ENCODE peak calls at places on chromosomes 1 and 21, in six cellular contexts. One of them, this sample, is unnamed.

GRCh38 chr1:151887028-151887427 is 22.3 kb downstream of the THEM4 start:
- DNase-seq in GM06990: no peak
- DNase-seq in right atrium auricular region: no peak
- DNase-seq in stomach: no peak
- DNase-seq in heart left ventricle: no peak
- DNase-seq in colonic mucosa: no peak
- DNase-seq in this sample: peak

GRCh38 chr1:233621923-233622322 is 8.0 kb downstream of the KCNK1 start:
- DNase-seq in GM06990: no peak
- DNase-seq in right atrium auricular region: no peak
- DNase-seq in stomach: no peak
- DNase-seq in heart left ventricle: no peak
- DNase-seq in colonic mucosa: no peak
- DNase-seq in this sample: no peak

GRCh38 chr1:70745199-70745598 is 302.4 kb downstream of the PTGER3 start:
- DNase-seq in GM06990: no peak
- DNase-seq in right atrium auricular region: no peak
- DNase-seq in stomach: no peak
- DNase-seq in heart left ventricle: no peak
- DNase-seq in colonic mucosa: no peak
- DNase-seq in this sample: no peak

GRCh38 chr1:3889952-3890351 is 10.1 kb downstream of the C1orf174 start:
- DNase-seq in GM06990: no peak
- DNase-seq in right atrium auricular region: no peak
- DNase-seq in stomach: no peak
- DNase-seq in heart left ventricle: no peak
- DNase-seq in colonic mucosa: no peak
- DNase-seq in this sample: no peak

GRCh38 chr1:188489336-188490112 is 1660.8 kb downstream of the PLA2G4A start:
- DNase-seq in GM06990: no peak
- DNase-seq in right atrium auricular region: no peak
- DNase-seq in stomach: no peak
- DNase-seq in heart left ventricle: no peak
- DNase-seq in colonic mucosa: no peak
- DNase-seq in this sample: peak

GRCh38 chr1:185144233-185144632 is 12.5 kb downstream of the TRMT1L start:
- DNase-seq in GM06990: no peak
- DNase-seq in right atrium auricular region: no peak
- DNase-seq in stomach: no peak
- DNase-seq in heart left ventricle: no peak
- DNase-seq in colonic mucosa: no peak
- DNase-seq in this sample: peak

GRCh38 chr21:17441370-17441769 is 71.5 kb upstream of the CXADR start:
- DNase-seq in GM06990: no peak
- DNase-seq in right atrium auricular region: no peak
- DNase-seq in stomach: peak
- DNase-seq in heart left ventricle: no peak
- DNase-seq in colonic mucosa: peak
- DNase-seq in this sample: peak

GRCh38 chr1:116910379-116911165 is 856 bp downstream of the PTGFRN start:
- DNase-seq in GM06990: peak
- DNase-seq in right atrium auricular region: peak
- DNase-seq in stomach: peak
- DNase-seq in heart left ventricle: peak
- DNase-seq in colonic mucosa: peak
- DNase-seq in this sample: no peak

GRCh38 chr21:15604424-15604823 is 125.4 kb upstream of the USP25 start:
- DNase-seq in GM06990: no peak
- DNase-seq in right atrium auricular region: no peak
- DNase-seq in stomach: no peak
- DNase-seq in heart left ventricle: no peak
- DNase-seq in colonic mucosa: no peak
- DNase-seq in this sample: peak

GRCh38 chr1:235923466-235924008 is 56.8 kb upstream of the LYST start:
- DNase-seq in GM06990: no peak
- DNase-seq in right atrium auricular region: no peak
- DNase-seq in stomach: no peak
- DNase-seq in heart left ventricle: no peak
- DNase-seq in colonic mucosa: peak
- DNase-seq in this sample: peak

GRCh38 chr1:154729031-154729442 is 121.1 kb upstream of the ADAR start:
- DNase-seq in GM06990: no peak
- DNase-seq in right atrium auricular region: no peak
- DNase-seq in stomach: no peak
- DNase-seq in heart left ventricle: peak
- DNase-seq in colonic mucosa: no peak
- DNase-seq in this sample: no peak

GRCh38 chr1:204941415-204942338 is 71.0 kb downstream of the NFASC start:
- DNase-seq in GM06990: no peak
- DNase-seq in right atrium auricular region: peak
- DNase-seq in stomach: peak
- DNase-seq in heart left ventricle: peak
- DNase-seq in colonic mucosa: peak
- DNase-seq in this sample: peak

GRCh38 chr1:90346349-90346748 is 351.4 kb downstream of the ZNF326 start:
- DNase-seq in GM06990: no peak
- DNase-seq in right atrium auricular region: no peak
- DNase-seq in stomach: no peak
- DNase-seq in heart left ventricle: no peak
- DNase-seq in colonic mucosa: no peak
- DNase-seq in this sample: no peak

GRCh38 chr1:9835758-9836631 is 12.2 kb upstream of the CLSTN1 start:
- DNase-seq in GM06990: no peak
- DNase-seq in right atrium auricular region: no peak
- DNase-seq in stomach: no peak
- DNase-seq in heart left ventricle: peak
- DNase-seq in colonic mucosa: peak
- DNase-seq in this sample: no peak

GRCh38 chr1:3618904-3619671 is 5.7 kb upstream of the TPRG1L start:
- DNase-seq in GM06990: no peak
- DNase-seq in right atrium auricular region: peak
- DNase-seq in stomach: peak
- DNase-seq in heart left ventricle: peak
- DNase-seq in colonic mucosa: peak
- DNase-seq in this sample: peak

GRCh38 chr1:9443913-9444445 is 95.3 kb upstream of the SLC25A33 start:
- DNase-seq in GM06990: no peak
- DNase-seq in right atrium auricular region: no peak
- DNase-seq in stomach: no peak
- DNase-seq in heart left ventricle: no peak
- DNase-seq in colonic mucosa: no peak
- DNase-seq in this sample: no peak

GRCh38 chr1:243443557-243443956 is 187.7 kb downstream of the SDCCAG8 start:
- DNase-seq in GM06990: no peak
- DNase-seq in right atrium auricular region: no peak
- DNase-seq in stomach: no peak
- DNase-seq in heart left ventricle: no peak
- DNase-seq in colonic mucosa: no peak
- DNase-seq in this sample: no peak

GRCh38 chr1:114428083-114428754 is 82.8 kb downstream of the TRIM33 start:
- DNase-seq in GM06990: no peak
- DNase-seq in right atrium auricular region: no peak
- DNase-seq in stomach: no peak
- DNase-seq in heart left ventricle: no peak
- DNase-seq in colonic mucosa: no peak
- DNase-seq in this sample: peak

GRCh38 chr21:45747802-45748445 is 104.4 kb downstream of the PCBP3 start:
- DNase-seq in GM06990: no peak
- DNase-seq in right atrium auricular region: peak
- DNase-seq in stomach: no peak
- DNase-seq in heart left ventricle: no peak
- DNase-seq in colonic mucosa: no peak
- DNase-seq in this sample: peak

GRCh38 chr21:45267390-45267760 is 20.3 kb downstream of the POFUT2 start:
- DNase-seq in GM06990: no peak
- DNase-seq in right atrium auricular region: no peak
- DNase-seq in stomach: peak
- DNase-seq in heart left ventricle: no peak
- DNase-seq in colonic mucosa: no peak
- DNase-seq in this sample: no peak

GRCh38 chr1:50829010-50829958 is 130.8 kb downstream of the FAF1 start:
- DNase-seq in GM06990: no peak
- DNase-seq in right atrium auricular region: no peak
- DNase-seq in stomach: no peak
- DNase-seq in heart left ventricle: no peak
- DNase-seq in colonic mucosa: no peak
- DNase-seq in this sample: no peak

GRCh38 chr1:2376261-2376741 is 15.1 kb downstream of the MORN1 start:
- DNase-seq in GM06990: no peak
- DNase-seq in right atrium auricular region: no peak
- DNase-seq in stomach: no peak
- DNase-seq in heart left ventricle: no peak
- DNase-seq in colonic mucosa: no peak
- DNase-seq in this sample: no peak

GRCh38 chr1:91895832-91896556 is 10.0 kb upstream of the TGFBR3 start:
- DNase-seq in GM06990: no peak
- DNase-seq in right atrium auricular region: peak
- DNase-seq in stomach: no peak
- DNase-seq in heart left ventricle: no peak
- DNase-seq in colonic mucosa: no peak
- DNase-seq in this sample: no peak

GRCh38 chr21:29526545-29526944 is 227.8 kb downstream of the BACH1 start:
- DNase-seq in GM06990: no peak
- DNase-seq in right atrium auricular region: no peak
- DNase-seq in stomach: no peak
- DNase-seq in heart left ventricle: no peak
- DNase-seq in colonic mucosa: no peak
- DNase-seq in this sample: no peak

GRCh38 chr1:94698759-94699502 is 121.2 kb upstream of the SLC44A3 start:
- DNase-seq in GM06990: no peak
- DNase-seq in right atrium auricular region: no peak
- DNase-seq in stomach: no peak
- DNase-seq in heart left ventricle: no peak
- DNase-seq in colonic mucosa: no peak
- DNase-seq in this sample: peak

GRCh38 chr1:208433086-208433485 is 188.9 kb upstream of the PLXNA2 start:
- DNase-seq in GM06990: no peak
- DNase-seq in right atrium auricular region: no peak
- DNase-seq in stomach: no peak
- DNase-seq in heart left ventricle: no peak
- DNase-seq in colonic mucosa: no peak
- DNase-seq in this sample: peak

GRCh38 chr1:230105245-230105753 is 38.3 kb downstream of the GALNT2 start:
- DNase-seq in GM06990: no peak
- DNase-seq in right atrium auricular region: no peak
- DNase-seq in stomach: no peak
- DNase-seq in heart left ventricle: no peak
- DNase-seq in colonic mucosa: no peak
- DNase-seq in this sample: no peak

GRCh38 chr1:59597420-59598199 is 217.1 kb upstream of the HOOK1 start:
- DNase-seq in GM06990: no peak
- DNase-seq in right atrium auricular region: no peak
- DNase-seq in stomach: no peak
- DNase-seq in heart left ventricle: no peak
- DNase-seq in colonic mucosa: no peak
- DNase-seq in this sample: peak

DNA sequence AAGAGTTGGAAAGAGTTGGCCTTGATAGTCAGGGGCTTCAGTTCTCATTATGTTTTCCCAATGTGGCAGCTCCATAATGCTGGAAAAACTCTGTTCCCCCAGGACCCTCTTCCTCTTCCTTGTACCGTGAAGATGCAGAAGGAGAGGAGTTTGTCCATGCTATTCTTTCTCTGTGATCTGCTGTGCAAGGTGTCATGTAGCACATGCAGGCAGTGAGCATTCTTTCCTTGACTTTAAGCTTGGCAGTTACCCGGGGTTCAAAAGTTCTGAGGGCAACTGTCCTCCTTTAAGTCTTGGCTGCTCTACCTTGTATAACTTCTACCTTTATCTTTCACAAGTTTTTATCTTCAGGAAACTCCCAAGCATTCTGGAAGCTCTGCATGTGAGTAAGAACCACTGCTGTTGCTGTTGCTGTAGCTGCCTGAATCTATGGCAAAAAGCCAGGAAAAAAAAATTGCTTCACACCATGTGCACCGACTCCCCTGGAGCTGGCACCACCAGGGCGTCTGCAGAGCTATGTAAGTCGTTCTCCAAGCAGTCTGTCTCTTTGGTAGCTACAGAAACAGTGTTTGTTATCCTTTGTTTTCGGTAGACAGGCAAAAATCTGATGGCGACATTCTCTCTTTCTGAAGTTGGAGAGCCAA is 42.7 kb upstream of the SLC16A1 start:
- DNase-seq in GM06990: no peak
- DNase-seq in right atrium auricular region: peak
- DNase-seq in stomach: peak
- DNase-seq in heart left ventricle: peak
- DNase-seq in colonic mucosa: no peak
- DNase-seq in this sample: peak
- TF ChIP-seq CTCF in GM06990: no peak
- TF ChIP-seq CTCF in right atrium auricular region: no peak
- TF ChIP-seq CTCF in stomach: no peak
- TF ChIP-seq CTCF in heart left ventricle: no peak
- TF ChIP-seq CTCF in colonic mucosa: no peak
- TF ChIP-seq CTCF in this sample: no peak

GRCh38 chr1:12343823-12344487 is 114.1 kb downstream of the VPS13D start:
- DNase-seq in GM06990: no peak
- DNase-seq in right atrium auricular region: no peak
- DNase-seq in stomach: no peak
- DNase-seq in heart left ventricle: no peak
- DNase-seq in colonic mucosa: no peak
- DNase-seq in this sample: no peak
- H3K4me3 ChIP-seq in GM06990: no peak
- H3K4me3 ChIP-seq in right atrium auricular region: peak
- H3K4me3 ChIP-seq in stomach: no peak
- H3K4me3 ChIP-seq in heart left ventricle: peak
- H3K4me3 ChIP-seq in colonic mucosa: no peak
- H3K4me3 ChIP-seq in this sample: no peak

GRCh38 chr1:18599704-18600103 is 30.9 kb upstream of the PAX7 start:
- DNase-seq in GM06990: no peak
- DNase-seq in right atrium auricular region: no peak
- DNase-seq in stomach: no peak
- DNase-seq in heart left ventricle: no peak
- DNase-seq in colonic mucosa: no peak
- DNase-seq in this sample: no peak
- TF ChIP-seq CTCF in GM06990: no peak
- TF ChIP-seq CTCF in right atrium auricular region: no peak
- TF ChIP-seq CTCF in stomach: no peak
- TF ChIP-seq CTCF in heart left ventricle: no peak
- TF ChIP-seq CTCF in colonic mucosa: no peak
- TF ChIP-seq CTCF in this sample: no peak

GRCh38 chr21:41766883-41767605 is at the start of gene RIPK4:
- DNase-seq in GM06990: peak
- DNase-seq in right atrium auricular region: no peak
- DNase-seq in stomach: peak
- DNase-seq in heart left ventricle: no peak
- DNase-seq in colonic mucosa: peak
- DNase-seq in this sample: peak

GRCh38 chr21:41764558-41765392 is 2.1 kb downstream of the RIPK4 start:
- DNase-seq in GM06990: no peak
- DNase-seq in right atrium auricular region: no peak
- DNase-seq in stomach: peak
- DNase-seq in heart left ventricle: no peak
- DNase-seq in colonic mucosa: no peak
- DNase-seq in this sample: no peak

GRCh38 chr21:41763996-41764395 is 2.9 kb downstream of the RIPK4 start:
- DNase-seq in GM06990: no peak
- DNase-seq in right atrium auricular region: no peak
- DNase-seq in stomach: no peak
- DNase-seq in heart left ventricle: no peak
- DNase-seq in colonic mucosa: no peak
- DNase-seq in this sample: no peak

GRCh38 chr21:41766051-41766882 is 585 bp downstream of the RIPK4 start:
- DNase-seq in GM06990: no peak
- DNase-seq in right atrium auricular region: no peak
- DNase-seq in stomach: no peak
- DNase-seq in heart left ventricle: no peak
- DNase-seq in colonic mucosa: no peak
- DNase-seq in this sample: no peak

GRCh38 chr21:41765393-41765950 is 1.4 kb downstream of the RIPK4 start:
- DNase-seq in GM06990: no peak
- DNase-seq in right atrium auricular region: no peak
- DNase-seq in stomach: no peak
- DNase-seq in heart left ventricle: no peak
- DNase-seq in colonic mucosa: no peak
- DNase-seq in this sample: no peak
- H3K4me3 ChIP-seq in GM06990: no peak
- H3K4me3 ChIP-seq in right atrium auricular region: peak
- H3K4me3 ChIP-seq in stomach: peak
- H3K4me3 ChIP-seq in heart left ventricle: no peak
- H3K4me3 ChIP-seq in colonic mucosa: peak
- H3K4me3 ChIP-seq in this sample: no peak

This sample was measured in foreskin fibroblast.